ENCODE peak calls at places on chromosomes 1 and 21, in seven cellular contexts. C is stomach, E is pancreas, G is esophagus muscularis mucosa, P is fibroblast of pulmonary artery, H is choroid plexus epithelial cell, Z is mammary epithelial cell. Q is an unnamed sample.

GRCh38 chr1:202159534-202160371 is 649 bp downstream of the PTPN7 start:
- DNase-seq in G (no peak), E (no peak), H (no peak), Z (no peak), P (no peak), C (no peak), Q (no peak)

GRCh38 chr1:219542828-219543518 is 69.9 kb downstream of the ZC3H11B start:
- DNase-seq in E (no peak), P (peak), G (no peak), C (no peak), H (peak), Z (peak), Q (no peak)

GRCh38 chr1:5455651-5456050 is 536.6 kb downstream of the NPHP4 start:
- DNase-seq in G (no peak), H (no peak), Z (no peak), E (no peak), P (no peak), C (no peak), Q (no peak)

GRCh38 chr1:91597215-91597614 is 96.6 kb downstream of the CDC7 start:
- DNase-seq in H (no peak), Z (no peak), E (no peak), C (no peak), P (no peak), G (no peak), Q (no peak)

GRCh38 chr1:19654386-19654785 is 10.3 kb downstream of the NBL1 start:
- DNase-seq in H (no peak), P (no peak), E (no peak), G (no peak), Z (no peak), C (no peak), Q (no peak)

GRCh38 chr1:233479026-233479890 is 134.6 kb upstream of the KCNK1 start:
- DNase-seq in H (no peak), P (no peak), G (no peak), E (no peak), Z (no peak), C (no peak), Q (no peak)

GRCh38 chr1:247118946-247119446 is 14.8 kb upstream of the ZNF669 start:
- DNase-seq in G (no peak), Z (no peak), P (peak), E (peak), H (peak), C (no peak), Q (no peak)

GRCh38 chr1:32869844-32870614 is 683 bp downstream of the FNDC5 start:
- DNase-seq in C (no peak), E (no peak), Z (no peak), H (no peak), G (no peak), P (no peak), Q (no peak)

GRCh38 chr1:85580046-85580411 is 532 bp upstream of the CCN1 start:
- DNase-seq in H (peak), C (no peak), Z (peak), G (peak), P (peak), E (peak), Q (peak)

GRCh38 chr1:184483101-184483813 is 96.4 kb downstream of the C1orf21 start:
- DNase-seq in H (peak), C (peak), Z (peak), E (no peak), P (peak), G (no peak), Q (peak)

GRCh38 chr21:16072692-16073091 is 342.9 kb downstream of the USP25 start:
- DNase-seq in P (peak), E (no peak), H (peak), C (no peak), G (no peak), Z (no peak), Q (peak)

GRCh38 chr1:225474986-225475820 is 47.4 kb upstream of the LBR start:
- DNase-seq in Z (peak), P (peak), C (peak), H (peak), E (peak), G (peak), Q (peak)

GRCh38 chr1:100362821-100363466 is 10.6 kb downstream of the CDC14A start:
- DNase-seq in H (no peak), P (no peak), G (no peak), E (no peak), Z (no peak), C (no peak), Q (no peak)

GRCh38 chr1:4170953-4171352 is 270.9 kb upstream of the C1orf174 start:
- DNase-seq in G (no peak), E (no peak), C (no peak), Z (no peak), H (no peak), P (no peak), Q (no peak)

GRCh38 chr1:223180803-223181321 is 37.8 kb upstream of the TLR5 start:
- DNase-seq in H (no peak), E (no peak), G (peak), P (peak), Z (peak), C (no peak), Q (peak)

GRCh38 chr1:51897699-51898031 is 19.1 kb upstream of the NRDC start:
- DNase-seq in E (no peak), C (no peak), H (peak), Z (peak), G (no peak), P (peak), Q (peak)

GRCh38 chr1:53409233-53409632 is 50.0 kb upstream of the DMRTB1 start:
- DNase-seq in E (no peak), P (no peak), C (no peak), Z (no peak), H (no peak), G (no peak), Q (no peak)

GRCh38 chr1:84944767-84945486 is 51.9 kb upstream of the LPAR3 start:
- DNase-seq in Z (peak), E (no peak), G (no peak), C (peak), P (peak), H (peak), Q (peak)

GRCh38 chr1:15703562-15703961 is 19.4 kb downstream of the PLEKHM2 start:
- DNase-seq in Z (peak), H (peak), P (peak), E (no peak), G (peak), C (peak), Q (peak)

GRCh38 chr1:164735315-164736052 is 176.5 kb downstream of the PBX1 start:
- DNase-seq in H (peak), E (no peak), C (no peak), Z (peak), P (peak), G (no peak), Q (peak)

GRCh38 chr21:28834335-28835238 is 158.1 kb downstream of the LTN1 start:
- DNase-seq in E (no peak), G (no peak), C (no peak), P (no peak), Z (no peak), H (no peak), Q (no peak)

DNA sequence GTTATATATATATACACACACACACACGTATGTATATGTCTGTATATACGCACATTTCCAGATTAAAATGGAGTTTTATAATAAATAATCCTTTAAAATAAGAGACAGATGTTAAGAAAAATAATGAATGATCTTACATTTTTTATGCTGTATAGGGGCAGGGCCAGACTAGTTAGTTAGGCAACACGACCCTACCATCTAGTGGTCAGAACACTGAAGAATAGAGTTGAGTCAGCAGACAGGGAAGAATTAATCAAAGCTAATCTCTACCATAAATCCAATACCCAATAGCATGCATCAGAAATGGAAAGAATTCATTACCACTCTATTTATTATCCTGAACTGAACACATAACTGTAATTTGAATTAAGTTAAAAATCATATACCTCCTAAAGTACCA is 156.7 kb downstream of the BRINP3 start:
- DNase-seq in P (peak), C (no peak), Z (peak), H (peak), E (no peak), G (no peak), Q (peak)
- TF ChIP-seq CTCF in P (peak), C (no peak), Z (peak), H (peak), E (no peak), G (no peak), Q (peak)

DNA sequence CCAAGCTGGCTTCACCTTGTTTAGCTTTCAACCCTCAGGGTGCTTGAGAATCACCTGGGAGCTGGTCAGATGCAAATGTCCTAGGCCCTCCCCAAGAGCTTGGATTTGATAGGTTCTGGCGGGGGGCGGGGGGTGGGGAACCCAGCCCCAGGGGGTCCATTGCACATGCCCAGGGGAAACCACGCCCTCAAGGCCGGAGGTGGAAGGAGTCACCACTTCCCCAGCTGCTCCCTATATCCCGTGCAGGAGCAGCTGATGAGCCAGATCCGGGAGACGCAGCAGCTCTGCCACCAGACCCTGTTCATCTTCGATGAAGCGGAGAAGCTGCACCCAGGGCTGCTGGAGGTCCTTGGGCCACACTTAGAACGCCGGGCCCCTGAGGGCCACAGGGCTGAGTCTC is 5.8 kb downstream of the TOR3A start:
- DNase-seq in G (no peak), H (peak), C (no peak), P (peak), Z (no peak), E (no peak), Q (no peak)
- H3K4me3 ChIP-seq in G (no peak), H (no peak), C (no peak), P (no peak), Z (no peak), E (no peak), Q (no peak)

DNA sequence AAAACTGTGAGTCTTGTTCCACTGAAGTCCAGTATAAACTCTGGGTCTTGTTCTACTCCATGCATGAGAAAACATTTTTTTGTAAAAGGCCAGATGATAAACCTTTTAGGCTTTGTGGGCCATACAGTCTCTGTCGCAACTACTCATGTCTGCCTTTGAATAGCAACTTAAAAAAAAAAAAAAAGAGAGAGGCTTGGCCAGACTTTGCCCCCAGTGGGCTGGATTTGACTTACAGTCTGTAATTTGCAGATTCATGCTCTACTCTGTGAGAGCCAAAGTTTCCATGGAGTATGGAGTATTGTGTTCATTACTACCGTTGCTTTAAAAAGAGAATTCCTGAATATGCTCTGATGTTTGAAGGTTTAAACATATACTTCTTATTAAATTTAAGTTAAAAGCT is 654.9 kb upstream of the PKN2 start:
- DNase-seq in Z (no peak), G (no peak), C (no peak), H (peak), E (no peak), P (peak), Q (peak)
- TF ChIP-seq CTCF in Z (no peak), G (no peak), C (no peak), H (no peak), E (no peak), P (no peak), Q (peak)

GRCh38 chr21:35563885-35564451 is 496.4 kb downstream of the SETD4 start:
- DNase-seq in P (peak), H (peak), G (no peak), Z (no peak), E (no peak), C (no peak), Q (peak)
- H3K4me3 ChIP-seq in P (no peak), H (no peak), G (no peak), Z (no peak), E (no peak), C (no peak), Q (no peak)

GRCh38 chr21:41215856-41216408 is 48.0 kb downstream of the BACE2 start:
- DNase-seq in H (no peak), C (no peak), G (no peak), Z (no peak), P (no peak), E (no peak), Q (no peak)
- TF ChIP-seq CTCF in H (no peak), C (no peak), G (no peak), Z (no peak), P (no peak), E (no peak), Q (no peak)

DNA sequence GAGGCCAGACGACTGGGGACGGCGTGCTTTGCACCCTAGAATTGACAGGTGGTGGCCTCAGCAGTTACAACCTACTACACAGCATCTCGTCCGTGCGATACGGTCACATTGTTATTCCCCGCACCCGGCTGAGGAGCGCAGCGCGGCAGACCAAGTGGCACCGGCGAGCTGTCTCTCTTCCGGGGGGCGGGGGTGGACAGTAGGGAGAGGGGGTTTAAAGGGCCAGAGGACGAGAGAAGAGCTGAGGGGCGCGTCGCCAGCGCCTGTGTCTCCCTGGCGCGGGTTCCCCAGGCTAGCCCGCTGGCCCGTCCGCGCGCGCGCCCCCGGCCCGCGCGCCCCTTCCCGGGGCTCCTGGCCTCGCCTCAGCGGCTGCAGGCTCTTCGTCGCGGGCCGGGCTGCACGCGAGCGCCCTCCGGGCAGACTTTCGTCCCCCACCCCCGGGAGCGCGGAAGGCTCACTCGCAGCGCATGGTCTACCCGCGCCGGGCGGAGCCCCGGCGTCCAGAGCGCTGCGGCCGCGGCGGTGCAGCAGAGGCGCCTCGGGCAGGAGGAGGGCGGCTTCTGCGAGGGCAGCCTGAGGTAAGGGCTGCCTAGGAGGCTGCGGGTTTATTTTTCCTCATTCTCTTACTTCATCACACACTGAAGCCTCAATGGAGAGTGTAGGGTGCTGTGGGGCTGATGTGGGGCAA is at the start of gene PDE4B:
- DNase-seq in E (peak), H (peak), C (no peak), P (peak), Z (no peak), G (no peak), Q (peak)
- H3K4me3 ChIP-seq in E (no peak), H (peak), C (peak), P (peak), Z (no peak), G (peak), Q (peak)

GRCh38 chr1:153404768-153405167 is 11.6 kb upstream of the S100A7A start:
- DNase-seq in E (no peak), Z (peak), H (no peak), C (peak), G (peak), P (no peak), Q (no peak)
- TF ChIP-seq CTCF in E (no peak), Z (peak), H (peak), C (no peak), G (peak), P (peak), Q (peak)

GRCh38 chr21:42617476-42617875 is 35.9 kb upstream of the PDE9A start:
- DNase-seq in Z (no peak), E (peak), H (no peak), G (no peak), C (no peak), P (no peak), Q (no peak)

GRCh38 chr21:42615924-42616323 is 37.5 kb upstream of the PDE9A start:
- DNase-seq in G (no peak), E (no peak), H (no peak), Z (no peak), P (no peak), C (no peak), Q (no peak)

GRCh38 chr21:42614811-42615342 is 38.5 kb upstream of the PDE9A start:
- DNase-seq in Z (peak), E (no peak), P (no peak), G (no peak), H (no peak), C (peak), Q (peak)

GRCh38 chr21:42618713-42619112 is 34.7 kb upstream of the PDE9A start:
- DNase-seq in G (no peak), H (no peak), C (no peak), E (no peak), Z (no peak), P (no peak), Q (no peak)

GRCh38 chr21:42616366-42617340 is 36.8 kb upstream of the PDE9A start:
- DNase-seq in Z (peak), P (no peak), E (peak), H (no peak), C (no peak), G (no peak), Q (no peak)
- H3K4me3 ChIP-seq in Z (no peak), P (no peak), E (no peak), H (no peak), C (no peak), G (peak), Q (no peak)

Q was measured in fibroblast of villous mesenchyme.